ENCODE peak calls at places on chromosomes 4 and X, in ten cellular contexts. X is activated CD4-positive, alpha-beta T cell treated with anti-CD3 and anti-CD28 coated beads, Interleukin-2, amount 50 U/mL, for 1 hour; T is spleen; K is T-helper 1 cell; N is substantia nigra; V is osteocyte; R is cardiac septum; M is NCI-H1436 treated with DMSO at 0.1 percent for 48 hours; C is body of pancreas; B is AG09309. E is an unnamed sample.

GRCh38 chr4:86441175-86441960 is 81.5 kb upstream of the MAPK10 start:
- DNase-seq in X (no peak), T (no peak), K (no peak), N (no peak), V (no peak), R (no peak), M (no peak), C (no peak), B (no peak), E (no peak)

GRCh38 chr4:111689214-111689613 is 456.0 kb upstream of the FAM241A start:
- DNase-seq in X (no peak), T (no peak), K (no peak), N (no peak), V (no peak), R (no peak), M (no peak), C (peak), B (peak), E (no peak)

GRCh38 chr4:19298998-19299397 is 952.7 kb upstream of the SLIT2 start:
- DNase-seq in X (no peak), T (no peak), K (no peak), N (no peak), V (no peak), R (no peak), M (no peak), C (no peak), B (no peak), E (no peak)

GRCh38 chrX:10726647-10727046 is 106.3 kb upstream of the MID1 start:
- DNase-seq in X (no peak), T (no peak), K (no peak), N (no peak), V (no peak), R (no peak), M (no peak), C (no peak), B (peak), E (no peak)

GRCh38 chr4:37803348-37803973 is 23.0 kb upstream of the PGM2 start:
- DNase-seq in X (no peak), T (no peak), K (no peak), N (no peak), V (no peak), R (no peak), M (no peak), C (no peak), B (peak), E (no peak)

GRCh38 chr4:108072300-108072699 is 82.6 kb downstream of the HADH start:
- DNase-seq in X (peak), T (no peak), K (peak), N (no peak), V (no peak), R (no peak), M (peak), C (no peak), B (no peak), E (peak)

GRCh38 chr4:158850800-158851644 is 82.2 kb downstream of the FNIP2 start:
- DNase-seq in X (no peak), T (no peak), K (no peak), N (no peak), V (no peak), R (no peak), M (no peak), C (no peak), B (peak), E (no peak)

GRCh38 chrX:136528645-136529315 is 3.2 kb upstream of the VGLL1 start:
- DNase-seq in X (no peak), T (no peak), K (no peak), N (no peak), V (no peak), R (no peak), M (peak), C (no peak), B (no peak), E (no peak)

GRCh38 chr4:147093206-147093605 is 147.5 kb upstream of the TTC29 start:
- DNase-seq in X (no peak), T (no peak), K (no peak), N (no peak), V (no peak), R (no peak), M (no peak), C (no peak), B (no peak), E (no peak)

GRCh38 chrX:55759478-55759877 is 41.9 kb downstream of the RRAGB start:
- DNase-seq in X (no peak), T (no peak), K (no peak), N (no peak), V (no peak), R (no peak), M (no peak), C (no peak), B (no peak), E (no peak)

GRCh38 chr4:173526724-173527102 is 3.3 kb downstream of the HAND2 start:
- DNase-seq in X (no peak), T (no peak), K (no peak), N (no peak), V (no peak), R (no peak), M (no peak), C (no peak), B (no peak), E (no peak)

GRCh38 chr4:145944886-145945285 is 6.3 kb upstream of the ZNF827 start:
- DNase-seq in X (no peak), T (no peak), K (no peak), N (no peak), V (no peak), R (no peak), M (no peak), C (no peak), B (no peak), E (no peak)

GRCh38 chrX:45751156-45751555 is 550.5 kb upstream of the DIPK2B start:
- DNase-seq in X (no peak), T (no peak), K (no peak), N (no peak), V (no peak), R (no peak), M (no peak), C (no peak), B (no peak), E (no peak)

GRCh38 chr4:150127757-150128156 is 49.5 kb downstream of the DCLK2 start:
- DNase-seq in X (no peak), T (no peak), K (no peak), N (no peak), V (no peak), R (no peak), M (no peak), C (no peak), B (no peak), E (no peak)

GRCh38 chr4:140368686-140369085 is 4.8 kb upstream of the SCOC start:
- DNase-seq in X (no peak), T (no peak), K (no peak), N (no peak), V (no peak), R (no peak), M (no peak), C (no peak), B (no peak), E (no peak)

GRCh38 chrX:3717742-3718420 is 4.4 kb upstream of the PRKX start:
- DNase-seq in X (no peak), T (no peak), K (no peak), N (no peak), V (no peak), R (no peak), M (no peak), C (no peak), B (no peak), E (no peak)

GRCh38 chrX:112746812-112747630 is 67.3 kb upstream of the LHFPL1 start:
- DNase-seq in X (no peak), T (no peak), K (no peak), N (no peak), V (no peak), R (no peak), M (no peak), C (no peak), B (no peak), E (no peak)